ENCODE peak calls at places on chromosomes 2 and 18, in eight cellular contexts. G is mammary epithelial cell, H is MM.1S, F is endothelial cell of umbilical vein, Z is neuronal stem cell, W is HCT116, R is mesendoderm, Y is fibroblast of lung. I is an unnamed sample.
A peak's percentile ranks its signal among the peaks of the same experiment; 100 is the strongest.

GRCh38 chr2:111072220-111072871 is 48.4 kb upstream of the BCL2L11 start:
- DNase-seq in G (peak; percentile 70), H (no peak), F (peak; percentile 98), Z (no peak), W (no peak), R (no peak), Y (peak; percentile 87), I (no peak)

GRCh38 chr18:3283908-3284307 is 22.0 kb downstream of the MYL12B start:
- DNase-seq in G (no peak), H (no peak), F (no peak), Z (no peak), W (no peak), R (no peak), Y (no peak), I (no peak)

GRCh38 chr2:15762449-15762848 is 170.8 kb downstream of the DDX1 start:
- DNase-seq in G (no peak), H (no peak), F (no peak), Z (no peak), W (no peak), R (no peak), Y (no peak), I (no peak)

GRCh38 chr2:17470855-17471641 is 47.2 kb downstream of the RAD51AP2 start:
- DNase-seq in G (peak; percentile 66), H (peak; percentile 28), F (peak; percentile 6), Z (peak; percentile 6), W (peak; percentile 44), R (peak; percentile 84), Y (peak; percentile 79), I (peak; percentile 34)

GRCh38 chr2:8796878-8797550 is 40.4 kb downstream of the KIDINS220 start:
- DNase-seq in G (no peak), H (peak; percentile 48), F (no peak), Z (no peak), W (no peak), R (no peak), Y (no peak), I (no peak)

GRCh38 chr18:54263904-54264336 is 5.4 kb upstream of the POLI start:
- DNase-seq in G (no peak), H (peak; percentile 62), F (no peak), Z (no peak), W (no peak), R (no peak), Y (no peak), I (no peak)

GRCh38 chr18:68667121-68667520 is 47.8 kb downstream of the TMX3 start:
- DNase-seq in G (no peak), H (no peak), F (no peak), Z (no peak), W (no peak), R (no peak), Y (peak; percentile 21), I (no peak)

GRCh38 chr2:9004338-9005204 is 1.1 kb upstream of the MBOAT2 start:
- DNase-seq in G (peak; percentile 92), H (no peak), F (peak; percentile 12), Z (no peak), W (no peak), R (peak; percentile 96), Y (no peak), I (no peak)

GRCh38 chr2:61419129-61419528 is 51.8 kb downstream of the USP34 start:
- DNase-seq in G (no peak), H (peak; percentile 57), F (no peak), Z (no peak), W (no peak), R (no peak), Y (no peak), I (no peak)

GRCh38 chr18:13006731-13007550 is 15.8 kb downstream of the CEP192 start:
- DNase-seq in G (no peak), H (no peak), F (no peak), Z (no peak), W (no peak), R (no peak), Y (no peak), I (no peak)

GRCh38 chr18:41849632-41850031 is 105.4 kb upstream of the PIK3C3 start:
- DNase-seq in G (no peak), H (no peak), F (no peak), Z (no peak), W (no peak), R (no peak), Y (no peak), I (no peak)

GRCh38 chr18:75314117-75314516 is 103.5 kb downstream of the TSHZ1 start:
- DNase-seq in G (no peak), H (no peak), F (no peak), Z (no peak), W (no peak), R (peak; percentile 5), Y (no peak), I (no peak)

GRCh38 chr2:63052411-63053234 is 2.0 kb downstream of the OTX1 start:
- DNase-seq in G (no peak), H (no peak), F (no peak), Z (no peak), W (no peak), R (peak; percentile 18), Y (no peak), I (no peak)

GRCh38 chr2:68363731-68364130 is 1.4 kb upstream of the PLEK start:
- DNase-seq in G (no peak), H (no peak), F (no peak), Z (no peak), W (no peak), R (no peak), Y (no peak), I (no peak)

GRCh38 chr18:54210463-54210862 is 14.0 kb downstream of the MBD2 start:
- DNase-seq in G (no peak), H (peak; percentile 43), F (no peak), Z (no peak), W (no peak), R (no peak), Y (no peak), I (no peak)

GRCh38 chr2:239308696-239309397 is 92.0 kb downstream of the HDAC4 start:
- DNase-seq in G (no peak), H (no peak), F (no peak), Z (no peak), W (no peak), R (no peak), Y (peak; percentile 82), I (peak; percentile 63)

GRCh38 chr2:191847764-191848163 is 876 bp upstream of the CAVIN2 start:
- DNase-seq in G (no peak), H (no peak), F (peak; percentile 43), Z (no peak), W (no peak), R (no peak), Y (no peak), I (no peak)

GRCh38 chr2:191845248-191845715 is 1.6 kb downstream of the CAVIN2 start:
- DNase-seq in G (peak; percentile 22), H (no peak), F (peak; percentile 42), Z (no peak), W (no peak), R (no peak), Y (peak; percentile 69), I (no peak)

GRCh38 chr2:191846787-191847620 is at the start of gene CAVIN2:
- DNase-seq in G (peak; percentile 84), H (no peak), F (peak; percentile 100), Z (no peak), W (no peak), R (peak; percentile 53), Y (peak; percentile 96), I (no peak)

GRCh38 chr2:191845876-191846786 is 757 bp downstream of the CAVIN2 start:
- DNase-seq in G (peak; percentile 37), H (no peak), F (no peak), Z (no peak), W (no peak), R (no peak), Y (no peak), I (no peak)

DNA sequence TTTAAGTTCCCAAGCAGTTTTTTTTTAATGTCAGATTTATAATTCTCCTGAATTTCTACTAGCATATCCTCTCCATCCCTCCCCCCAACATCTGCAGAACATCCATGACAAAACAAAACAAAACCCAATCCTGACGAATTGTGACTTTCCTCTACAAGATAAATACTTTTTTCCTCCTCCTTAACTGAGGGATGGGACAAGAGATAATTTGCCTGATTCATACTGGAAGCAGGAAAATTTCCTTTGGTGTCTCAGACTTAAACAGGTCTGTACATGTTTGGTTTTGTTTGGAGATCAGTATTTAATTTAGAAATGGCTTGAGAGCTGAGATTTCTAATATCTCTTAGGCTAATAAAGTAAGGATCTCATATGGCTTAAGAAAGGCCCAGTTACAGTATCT is 2.2 kb downstream of the CAVIN2 start:
- DNase-seq in G (peak; percentile 60), H (no peak), F (no peak), Z (no peak), W (no peak), R (no peak), Y (peak; percentile 31), I (no peak)
- H3K4me3 ChIP-seq in G (peak overlapping the region; percentile 71), H (no peak overlapping the region), F (peak overlapping the region; percentile 99), Z (no peak overlapping the region), W (no peak overlapping the region), R (no peak overlapping the region), Y (peak overlapping the region; percentile 63), I (no peak overlapping the region)

GRCh38 chr2:164839914-164840457 is 1.6 kb downstream of the COBLL1 start:
- DNase-seq in G (peak; percentile 86), H (no peak), F (peak; percentile 95), Z (no peak), W (no peak), R (no peak), Y (peak; percentile 26), I (no peak)
- H3K9ac ChIP-seq in G (peak overlapping the region; percentile 93), H (peak overlapping the region; percentile 91), F (peak overlapping the region; percentile 91), Z (no peak overlapping the region), W (no peak overlapping the region), R (no peak overlapping the region), Y (no peak overlapping the region), I (no peak overlapping the region)

DNA sequence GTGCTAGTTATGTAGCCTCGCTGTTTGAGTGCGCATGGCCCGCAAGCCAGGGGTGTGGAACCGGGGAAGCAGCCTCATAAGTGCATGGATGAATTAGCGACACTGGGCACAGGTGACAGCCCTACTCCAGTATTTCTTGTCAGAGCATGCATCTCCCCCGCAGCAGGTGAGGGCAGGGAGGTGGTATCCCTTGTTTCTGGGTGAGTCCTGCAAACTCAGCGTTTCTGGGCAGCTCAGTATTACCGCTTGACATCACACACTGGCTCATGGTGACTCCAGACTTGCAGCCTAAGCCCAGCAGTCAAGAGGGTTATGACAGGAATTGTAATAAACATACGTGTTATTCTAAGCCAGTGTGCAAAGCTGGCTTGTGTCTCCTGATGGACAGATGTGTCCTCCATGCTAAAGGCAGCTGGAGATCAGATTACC is 2.5 kb downstream of the CABLES1 start:
- DNase-seq in G (no peak), H (peak; percentile 27), F (no peak), Z (no peak), W (no peak), R (no peak), Y (no peak), I (no peak)
- H3K4me3 ChIP-seq in G (no peak overlapping the region), H (peak overlapping the region; percentile 93), F (peak overlapping the region; percentile 94), Z (peak overlapping the region; percentile 24), W (no peak overlapping the region), R (no peak overlapping the region), Y (no peak overlapping the region), I (no peak overlapping the region)

DNA sequence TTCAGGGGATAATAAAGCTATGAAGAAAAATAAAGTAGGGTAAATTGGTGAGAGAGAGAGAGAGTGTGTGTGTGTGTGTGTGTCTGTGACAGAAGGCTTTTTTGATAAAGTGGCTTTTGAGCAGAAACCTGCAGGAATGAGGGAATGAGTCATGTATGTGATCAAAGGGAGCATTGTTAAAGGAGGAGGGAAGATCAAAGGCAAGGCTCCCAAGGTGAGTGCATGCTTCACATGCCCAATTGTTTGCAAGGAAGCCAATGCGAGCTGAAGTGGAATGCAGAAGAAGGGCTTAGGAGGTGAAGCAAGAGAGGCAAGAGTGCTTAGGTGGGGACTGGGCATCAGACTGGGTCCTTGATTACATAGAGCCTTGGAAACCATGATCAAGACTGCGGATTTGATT is 96.8 kb downstream of the DNAH6 start:
- DNase-seq in G (peak; percentile 56), H (no peak), F (no peak), Z (no peak), W (peak; percentile 89), R (peak; percentile 80), Y (no peak), I (no peak)
- H3K9ac ChIP-seq in G (no peak overlapping the region), H (no peak overlapping the region), F (no peak overlapping the region), Z (no peak overlapping the region), W (no peak overlapping the region), R (no peak overlapping the region), Y (no peak overlapping the region), I (no peak overlapping the region)